ENCODE peak calls at places on chromosome 7, in nine cellular contexts. One of them, this sample, is unnamed.

GRCh38 chr7:42902361-42902760 is 9.5 kb downstream of the C7orf25 start:
- DNase-seq in GM23338: no peak
- DNase-seq in brain microvascular endothelial cell: no peak
- DNase-seq in AG04450: no peak
- DNase-seq in hepatocyte: no peak
- DNase-seq in right lobe of liver: no peak
- DNase-seq in left ventricle myocardium inferior: no peak
- DNase-seq in transverse colon: no peak
- DNase-seq in Peyer's patch: no peak
- DNase-seq in this sample: no peak

GRCh38 chr7:74002474-74003017 is 25.4 kb upstream of the ELN start:
- DNase-seq in left ventricle myocardium inferior: peak
- DNase-seq in GM23338: no peak
- DNase-seq in right lobe of liver: no peak
- DNase-seq in brain microvascular endothelial cell: peak
- DNase-seq in AG04450: peak
- DNase-seq in hepatocyte: no peak
- DNase-seq in transverse colon: peak
- DNase-seq in Peyer's patch: no peak
- DNase-seq in this sample: peak

GRCh38 chr7:2157473-2158279 is 75.1 kb downstream of the MAD1L1 start:
- DNase-seq in GM23338: no peak
- DNase-seq in brain microvascular endothelial cell: peak
- DNase-seq in right lobe of liver: peak
- DNase-seq in transverse colon: peak
- DNase-seq in AG04450: peak
- DNase-seq in hepatocyte: peak
- DNase-seq in Peyer's patch: no peak
- DNase-seq in left ventricle myocardium inferior: peak
- DNase-seq in this sample: no peak

GRCh38 chr7:44276571-44277101 is 48.8 kb downstream of the CAMK2B start:
- DNase-seq in Peyer's patch: no peak
- DNase-seq in hepatocyte: no peak
- DNase-seq in AG04450: no peak
- DNase-seq in brain microvascular endothelial cell: no peak
- DNase-seq in GM23338: no peak
- DNase-seq in transverse colon: no peak
- DNase-seq in left ventricle myocardium inferior: peak
- DNase-seq in right lobe of liver: no peak
- DNase-seq in this sample: no peak

GRCh38 chr7:157474685-157475084 is 137.9 kb downstream of the DNAJB6 start:
- DNase-seq in right lobe of liver: peak
- DNase-seq in Peyer's patch: no peak
- DNase-seq in GM23338: peak
- DNase-seq in brain microvascular endothelial cell: no peak
- DNase-seq in left ventricle myocardium inferior: no peak
- DNase-seq in transverse colon: no peak
- DNase-seq in AG04450: no peak
- DNase-seq in hepatocyte: no peak
- DNase-seq in this sample: no peak

GRCh38 chr7:136183981-136184380 is 206.8 kb upstream of the MTPN start:
- DNase-seq in hepatocyte: peak
- DNase-seq in left ventricle myocardium inferior: no peak
- DNase-seq in Peyer's patch: no peak
- DNase-seq in brain microvascular endothelial cell: no peak
- DNase-seq in right lobe of liver: no peak
- DNase-seq in AG04450: no peak
- DNase-seq in GM23338: peak
- DNase-seq in transverse colon: no peak
- DNase-seq in this sample: no peak

GRCh38 chr7:78083466-78084120 is 285.0 kb downstream of the PHTF2 start:
- DNase-seq in transverse colon: no peak
- DNase-seq in GM23338: no peak
- DNase-seq in AG04450: no peak
- DNase-seq in Peyer's patch: no peak
- DNase-seq in brain microvascular endothelial cell: no peak
- DNase-seq in hepatocyte: no peak
- DNase-seq in left ventricle myocardium inferior: no peak
- DNase-seq in right lobe of liver: no peak
- DNase-seq in this sample: peak

GRCh38 chr7:103690576-103690975 is 244.6 kb upstream of the SLC26A5 start:
- DNase-seq in Peyer's patch: no peak
- DNase-seq in GM23338: no peak
- DNase-seq in right lobe of liver: no peak
- DNase-seq in AG04450: no peak
- DNase-seq in hepatocyte: peak
- DNase-seq in transverse colon: no peak
- DNase-seq in left ventricle myocardium inferior: no peak
- DNase-seq in brain microvascular endothelial cell: no peak
- DNase-seq in this sample: no peak

GRCh38 chr7:135291809-135292253 is 58.2 kb downstream of the STRA8 start:
- DNase-seq in Peyer's patch: no peak
- DNase-seq in hepatocyte: no peak
- DNase-seq in right lobe of liver: no peak
- DNase-seq in AG04450: peak
- DNase-seq in left ventricle myocardium inferior: no peak
- DNase-seq in GM23338: no peak
- DNase-seq in brain microvascular endothelial cell: peak
- DNase-seq in transverse colon: no peak
- DNase-seq in this sample: peak

GRCh38 chr7:98879198-98879988 is 1.1 kb downstream of the TRRAP start:
- DNase-seq in GM23338: peak
- DNase-seq in Peyer's patch: peak
- DNase-seq in left ventricle myocardium inferior: no peak
- DNase-seq in AG04450: no peak
- DNase-seq in right lobe of liver: peak
- DNase-seq in transverse colon: peak
- DNase-seq in hepatocyte: peak
- DNase-seq in brain microvascular endothelial cell: no peak
- DNase-seq in this sample: no peak

GRCh38 chr7:27910341-27910740 is 170.4 kb downstream of the TAX1BP1 start:
- DNase-seq in AG04450: no peak
- DNase-seq in GM23338: peak
- DNase-seq in transverse colon: no peak
- DNase-seq in brain microvascular endothelial cell: no peak
- DNase-seq in left ventricle myocardium inferior: no peak
- DNase-seq in Peyer's patch: no peak
- DNase-seq in hepatocyte: no peak
- DNase-seq in right lobe of liver: no peak
- DNase-seq in this sample: no peak

GRCh38 chr7:75987026-75987804 is 7.2 kb downstream of the TMEM120A start:
- DNase-seq in right lobe of liver: peak
- DNase-seq in Peyer's patch: no peak
- DNase-seq in GM23338: no peak
- DNase-seq in AG04450: no peak
- DNase-seq in transverse colon: no peak
- DNase-seq in brain microvascular endothelial cell: no peak
- DNase-seq in hepatocyte: peak
- DNase-seq in left ventricle myocardium inferior: no peak
- DNase-seq in this sample: no peak

GRCh38 chr7:141208539-141208938 is 134.7 kb downstream of the TMEM178B start:
- DNase-seq in right lobe of liver: no peak
- DNase-seq in GM23338: peak
- DNase-seq in left ventricle myocardium inferior: no peak
- DNase-seq in hepatocyte: no peak
- DNase-seq in transverse colon: no peak
- DNase-seq in AG04450: no peak
- DNase-seq in Peyer's patch: no peak
- DNase-seq in brain microvascular endothelial cell: no peak
- DNase-seq in this sample: no peak

GRCh38 chr7:43834463-43835251 is 34.7 kb downstream of the MRPS24 start:
- DNase-seq in left ventricle myocardium inferior: no peak
- DNase-seq in hepatocyte: no peak
- DNase-seq in AG04450: no peak
- DNase-seq in transverse colon: no peak
- DNase-seq in brain microvascular endothelial cell: peak
- DNase-seq in GM23338: no peak
- DNase-seq in Peyer's patch: peak
- DNase-seq in right lobe of liver: no peak
- DNase-seq in this sample: no peak

GRCh38 chr7:115910541-115911164 is 119.9 kb downstream of the TFEC start:
- DNase-seq in left ventricle myocardium inferior: no peak
- DNase-seq in AG04450: no peak
- DNase-seq in Peyer's patch: no peak
- DNase-seq in brain microvascular endothelial cell: no peak
- DNase-seq in transverse colon: no peak
- DNase-seq in GM23338: peak
- DNase-seq in hepatocyte: peak
- DNase-seq in right lobe of liver: no peak
- DNase-seq in this sample: peak

GRCh38 chr7:91357379-91357778 is 93.1 kb downstream of the FZD1 start:
- DNase-seq in left ventricle myocardium inferior: no peak
- DNase-seq in Peyer's patch: no peak
- DNase-seq in GM23338: no peak
- DNase-seq in brain microvascular endothelial cell: no peak
- DNase-seq in AG04450: no peak
- DNase-seq in transverse colon: no peak
- DNase-seq in hepatocyte: no peak
- DNase-seq in right lobe of liver: no peak
- DNase-seq in this sample: no peak
- H3K27ac ChIP-seq in left ventricle myocardium inferior: no peak
- H3K27ac ChIP-seq in Peyer's patch: no peak
- H3K27ac ChIP-seq in GM23338: no peak
- H3K27ac ChIP-seq in brain microvascular endothelial cell: no peak
- H3K27ac ChIP-seq in AG04450: no peak
- H3K27ac ChIP-seq in transverse colon: no peak
- H3K27ac ChIP-seq in hepatocyte: no peak
- H3K27ac ChIP-seq in right lobe of liver: no peak
- H3K27ac ChIP-seq in this sample: no peak

DNA sequence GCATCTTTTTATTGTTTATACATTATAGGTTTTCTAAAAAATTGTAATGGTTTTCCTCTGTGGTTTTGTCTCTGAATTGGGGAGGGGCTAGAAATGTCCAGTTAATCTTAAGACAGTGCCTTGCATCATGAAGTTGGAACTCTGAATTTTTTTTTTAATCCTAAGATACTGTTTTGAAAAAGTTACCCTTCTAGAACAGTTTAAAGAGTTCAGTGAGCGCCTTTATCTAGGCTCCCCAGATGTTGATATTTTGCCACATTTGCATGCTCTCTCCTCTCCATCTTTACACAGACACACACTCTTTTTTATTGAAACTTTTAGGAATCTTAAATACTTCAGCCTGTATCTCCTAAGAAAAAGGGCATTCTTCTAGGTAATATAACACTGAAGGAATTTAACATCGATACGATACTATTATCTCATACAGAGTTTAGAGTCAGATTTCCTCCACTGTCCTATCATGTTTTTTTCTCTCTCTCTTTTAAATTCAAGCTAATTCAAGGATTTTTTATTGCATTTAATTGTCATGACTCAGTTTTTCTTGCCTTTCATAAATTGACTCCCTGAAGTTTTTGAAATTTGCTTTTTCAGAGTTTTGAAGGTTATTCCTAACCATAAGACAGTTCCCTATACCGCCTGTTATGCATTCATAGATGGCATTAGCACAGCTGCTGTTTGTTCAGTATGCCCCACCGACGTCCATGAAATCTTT is 31.5 kb downstream of the PRKAR2B start:
- DNase-seq in hepatocyte: no peak
- DNase-seq in brain microvascular endothelial cell: no peak
- DNase-seq in right lobe of liver: no peak
- DNase-seq in GM23338: no peak
- DNase-seq in left ventricle myocardium inferior: no peak
- DNase-seq in Peyer's patch: no peak
- DNase-seq in AG04450: no peak
- DNase-seq in transverse colon: no peak
- DNase-seq in this sample: no peak
- TF ChIP-seq CTCF in hepatocyte: no peak
- TF ChIP-seq CTCF in brain microvascular endothelial cell: no peak
- TF ChIP-seq CTCF in right lobe of liver: no peak
- TF ChIP-seq CTCF in GM23338: no peak
- TF ChIP-seq CTCF in left ventricle myocardium inferior: no peak
- TF ChIP-seq CTCF in Peyer's patch: no peak
- TF ChIP-seq CTCF in AG04450: no peak
- TF ChIP-seq CTCF in transverse colon: no peak
- TF ChIP-seq CTCF in this sample: no peak

GRCh38 chr7:16753102-16753931 is at the start of gene TSPAN13:
- DNase-seq in GM23338: peak
- DNase-seq in transverse colon: peak
- DNase-seq in hepatocyte: peak
- DNase-seq in AG04450: no peak
- DNase-seq in right lobe of liver: peak
- DNase-seq in left ventricle myocardium inferior: peak
- DNase-seq in brain microvascular endothelial cell: peak
- DNase-seq in Peyer's patch: peak
- DNase-seq in this sample: peak
- H3K27ac ChIP-seq in GM23338: peak
- H3K27ac ChIP-seq in transverse colon: peak
- H3K27ac ChIP-seq in hepatocyte: peak
- H3K27ac ChIP-seq in AG04450: no peak
- H3K27ac ChIP-seq in right lobe of liver: no peak
- H3K27ac ChIP-seq in left ventricle myocardium inferior: peak
- H3K27ac ChIP-seq in brain microvascular endothelial cell: peak
- H3K27ac ChIP-seq in Peyer's patch: peak
- H3K27ac ChIP-seq in this sample: peak

GRCh38 chr7:36249091-36249490 is 96.0 kb downstream of the EEPD1 start:
- DNase-seq in left ventricle myocardium inferior: no peak
- DNase-seq in transverse colon: no peak
- DNase-seq in AG04450: no peak
- DNase-seq in brain microvascular endothelial cell: no peak
- DNase-seq in GM23338: no peak
- DNase-seq in right lobe of liver: no peak
- DNase-seq in Peyer's patch: no peak
- DNase-seq in hepatocyte: no peak
- DNase-seq in this sample: no peak

GRCh38 chr7:36253699-36254098 is 100.6 kb downstream of the EEPD1 start:
- DNase-seq in transverse colon: no peak
- DNase-seq in GM23338: no peak
- DNase-seq in hepatocyte: no peak
- DNase-seq in right lobe of liver: no peak
- DNase-seq in left ventricle myocardium inferior: no peak
- DNase-seq in Peyer's patch: no peak
- DNase-seq in AG04450: no peak
- DNase-seq in brain microvascular endothelial cell: no peak
- DNase-seq in this sample: no peak
- TF ChIP-seq CTCF in transverse colon: no peak
- TF ChIP-seq CTCF in GM23338: no peak
- TF ChIP-seq CTCF in hepatocyte: no peak
- TF ChIP-seq CTCF in right lobe of liver: no peak
- TF ChIP-seq CTCF in left ventricle myocardium inferior: no peak
- TF ChIP-seq CTCF in Peyer's patch: no peak
- TF ChIP-seq CTCF in AG04450: no peak
- TF ChIP-seq CTCF in brain microvascular endothelial cell: no peak
- TF ChIP-seq CTCF in this sample: no peak